ENCODE peak calls at places on chromosomes 4 and X, in five cellular contexts. R is GM12878, U is K562, Y is A549, G is HepG2. B is an unnamed sample.
A peak's percentile ranks its signal among the peaks of the same experiment; 100 is the strongest.

GRCh38 chr4:17765514-17766286 is 15.7 kb downstream of the FAM184B start:
- DNase-seq in R (no peak), U (no peak), Y (no peak), G (no peak), B (no peak)

GRCh38 chr4:55458164-55458563 is 62.4 kb downstream of the TMEM165 start:
- DNase-seq in R (no peak), U (no peak), Y (no peak), G (no peak), B (no peak)

GRCh38 chr4:156168288-156168687 is 214.6 kb upstream of the CTSO start:
- DNase-seq in R (no peak), U (no peak), Y (no peak), G (no peak), B (no peak)

GRCh38 chr4:172683016-172683415 is 485.6 kb upstream of the GALNT7 start:
- DNase-seq in R (no peak), U (no peak), Y (no peak), G (no peak), B (no peak)

GRCh38 chr4:48649505-48649904 is 130.6 kb downstream of the FRYL start:
- DNase-seq in R (no peak), U (no peak), Y (no peak), G (no peak), B (no peak)

GRCh38 chrX:38968817-38969216 is 167.6 kb downstream of the MID1IP1 start:
- DNase-seq in R (no peak), U (no peak), Y (no peak), G (no peak), B (no peak)

GRCh38 chr4:88216395-88216794 is 58.0 kb upstream of the ABCG2 start:
- DNase-seq in R (no peak), U (no peak), Y (no peak), G (peak; percentile 84), B (no peak)

GRCh38 chr4:99468891-99469290 is 33.7 kb upstream of the ADH7 start:
- DNase-seq in R (no peak), U (no peak), Y (no peak), G (no peak), B (no peak)

GRCh38 chr4:141275834-141276233 is 55.1 kb downstream of the ZNF330 start:
- DNase-seq in R (no peak), U (no peak), Y (no peak), G (no peak), B (no peak)

GRCh38 chr4:121057466-121057911 is 14.8 kb downstream of the NDNF start:
- DNase-seq in R (no peak), U (no peak), Y (no peak), G (no peak), B (peak; percentile 42)
- TF ChIP-seq SMC3 in R (no peak), U (no peak), Y (no peak), G (no peak), B (no peak)

GRCh38 chrX:130171446-130172126 is at the start of gene RAB33A:
- DNase-seq in R (no peak), U (no peak), Y (no peak), G (no peak), B (peak; percentile 76)

GRCh38 chrX:130173190-130173895 is 1.6 kb downstream of the RAB33A start:
- DNase-seq in R (peak; percentile 56), U (peak; percentile 43), Y (no peak), G (no peak), B (no peak)

GRCh38 chrX:130172127-130172834 is 519 bp downstream of the RAB33A start:
- DNase-seq in R (no peak), U (no peak), Y (no peak), G (no peak), B (peak; percentile 48)

GRCh38 chrX:130174051-130174704 is 2.4 kb downstream of the RAB33A start:
- DNase-seq in R (no peak), U (no peak), Y (no peak), G (no peak), B (peak; percentile 33)

GRCh38 chrX:130170752-130171445 is 863 bp upstream of the RAB33A start:
- DNase-seq in R (peak; percentile 39), U (no peak), Y (peak; percentile 59), G (no peak), B (peak; percentile 83)
- TF ChIP-seq EP300 in R (no peak), U (no peak), Y (no peak), G (no peak), B (no peak)

GRCh38 chr4:65668201-65669007 is 1.9 kb downstream of the EPHA5 start:
- DNase-seq in R (no peak), U (no peak), Y (no peak), G (no peak), B (peak; percentile 8)
- TF ChIP-seq RFX5 in R (no peak), U (no peak), Y (no peak), G (no peak), B (no peak)

GRCh38 chrX:2418000-2418399 is 82.8 kb downstream of the DHRSX start:
- DNase-seq in R (no peak), U (no peak), Y (no peak), G (no peak), B (no peak)
- TF ChIP-seq SMC3 in R (no peak), U (no peak), Y (no peak), G (no peak), B (no peak)

GRCh38 chr4:128060620-128061565 is at the start of gene LARP1B:
- DNase-seq in R (peak; percentile 74), U (peak; percentile 95), Y (peak; percentile 94), G (peak; percentile 91), B (peak; percentile 98)

GRCh38 chr4:128060130-128060619 is 937 bp upstream of the LARP1B start:
- DNase-seq in R (no peak), U (peak; percentile 12), Y (no peak), G (no peak), B (peak; percentile 14)

GRCh38 chr4:128056396-128056795 is 4.7 kb upstream of the LARP1B start:
- DNase-seq in R (no peak), U (no peak), Y (no peak), G (no peak), B (no peak)

GRCh38 chr4:128061566-128062536 is 739 bp downstream of the LARP1B start:
- DNase-seq in R (no peak), U (peak; percentile 49), Y (peak; percentile 71), G (peak; percentile 64), B (peak; percentile 78)
- TF ChIP-seq EP300 in R (no peak), U (no peak), Y (no peak), G (no peak), B (no peak)

DNA sequence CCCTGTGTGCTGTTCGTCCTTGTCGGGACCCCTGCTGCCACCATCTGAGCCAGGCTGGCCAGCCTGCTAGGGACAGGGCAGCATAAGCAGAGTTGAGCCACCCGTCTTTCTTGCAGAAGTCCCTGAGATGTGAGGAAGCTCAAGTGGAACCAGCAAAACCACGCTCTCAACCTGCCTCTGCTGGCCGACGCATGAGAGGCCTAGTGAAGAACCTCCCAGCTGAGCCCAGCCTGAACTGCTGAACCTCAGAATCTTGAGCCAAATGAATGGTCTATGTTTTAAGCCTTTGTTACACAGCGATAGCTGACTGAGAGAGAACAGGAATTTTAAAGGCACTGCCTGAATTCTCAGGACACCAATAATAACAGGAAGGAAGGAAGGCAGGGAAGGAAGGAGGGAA is 98.9 kb upstream of the ADRA2C start:
- DNase-seq in R (no peak), U (no peak), Y (no peak), G (no peak), B (no peak)
- TF ChIP-seq RFX5 in R (no peak), U (no peak), Y (no peak), G (no peak), B (no peak)

GRCh38 chrX:68753218-68753617 is 75.6 kb upstream of the EFNB1 start:
- DNase-seq in R (no peak), U (no peak), Y (no peak), G (no peak), B (no peak)

GRCh38 chrX:68757331-68757730 is 71.5 kb upstream of the EFNB1 start:
- DNase-seq in R (no peak), U (no peak), Y (no peak), G (no peak), B (no peak)

GRCh38 chrX:68754406-68754805 is 74.4 kb upstream of the EFNB1 start:
- DNase-seq in R (no peak), U (no peak), Y (no peak), G (no peak), B (no peak)

GRCh38 chrX:68758671-68759070 is 70.2 kb upstream of the EFNB1 start:
- DNase-seq in R (no peak), U (no peak), Y (no peak), G (no peak), B (no peak)

DNA sequence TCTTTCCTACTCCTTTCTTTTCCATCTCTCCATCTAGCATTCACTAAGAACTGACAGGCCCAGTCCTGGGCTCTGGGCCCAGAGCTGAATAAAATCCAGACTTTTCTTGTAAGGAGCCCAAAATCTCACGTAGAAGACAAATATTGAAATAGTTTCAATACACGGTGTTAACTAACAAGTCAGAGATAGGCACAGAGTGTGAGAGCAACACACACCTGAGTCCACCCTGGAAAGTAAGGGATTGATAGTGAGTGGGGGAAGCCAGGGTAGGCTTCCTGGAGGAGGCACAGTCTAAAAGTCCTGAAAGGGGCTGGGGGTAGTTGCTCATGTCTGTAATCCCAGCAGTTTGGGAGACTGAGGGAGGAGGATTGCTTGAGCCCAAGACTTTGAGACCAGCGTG is 73.1 kb upstream of the EFNB1 start:
- DNase-seq in R (no peak), U (no peak), Y (no peak), G (no peak), B (no peak)
- TF ChIP-seq SMC3 in R (no peak), U (no peak), Y (no peak), G (no peak), B (no peak)

DNA sequence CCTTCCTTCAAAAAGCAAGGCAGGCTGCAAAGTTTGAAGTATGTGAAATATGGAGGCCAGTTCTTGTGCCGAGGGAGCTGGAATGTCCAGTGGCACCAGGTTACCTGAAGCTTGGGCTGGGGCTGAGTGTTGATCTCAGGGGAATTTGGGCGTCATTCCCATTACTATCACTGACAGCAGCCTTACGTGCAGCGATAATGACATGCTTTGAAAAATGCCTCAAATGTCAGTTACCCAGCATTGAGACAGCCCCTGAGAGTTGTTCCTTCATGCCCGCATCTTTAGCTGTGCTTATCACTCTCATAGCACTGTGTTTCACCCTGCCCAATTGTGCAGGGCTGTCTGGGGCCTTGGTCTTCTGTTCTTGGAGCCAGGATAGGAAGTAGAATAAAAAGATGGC is 27.4 kb downstream of the SLC16A2 start:
- DNase-seq in R (no peak), U (no peak), Y (no peak), G (no peak), B (no peak)
- TF ChIP-seq EP300 in R (no peak), U (no peak), Y (no peak), G (no peak), B (no peak)